ENCODE peak calls at places on chromosomes 12 and 14, in seven cellular contexts. One of them, this sample, is unnamed.

GRCh38 chr12:105922670-105923102 is 216.1 kb downstream of the NUAK1 start:
- DNase-seq in trophoblast cell: no peak
- DNase-seq in IMR-90: peak
- DNase-seq in mesendoderm: no peak
- DNase-seq in neuronal stem cell: no peak
- DNase-seq in H1: no peak
- DNase-seq in mesenchymal stem cell: peak
- DNase-seq in this sample: no peak

GRCh38 chr12:117188961-117189724 is 1.1 kb downstream of the FBXO21 start:
- DNase-seq in trophoblast cell: peak
- DNase-seq in IMR-90: peak
- DNase-seq in mesendoderm: peak
- DNase-seq in neuronal stem cell: peak
- DNase-seq in H1: no peak
- DNase-seq in mesenchymal stem cell: peak
- DNase-seq in this sample: no peak

GRCh38 chr14:68873379-68873778 is 80.5 kb upstream of the ZFP36L1 start:
- DNase-seq in trophoblast cell: peak
- DNase-seq in IMR-90: no peak
- DNase-seq in mesendoderm: no peak
- DNase-seq in neuronal stem cell: no peak
- DNase-seq in H1: no peak
- DNase-seq in mesenchymal stem cell: no peak
- DNase-seq in this sample: no peak

GRCh38 chr14:43503508-43503907 is 1003.6 kb downstream of the FSCB start:
- DNase-seq in trophoblast cell: no peak
- DNase-seq in IMR-90: no peak
- DNase-seq in mesendoderm: no peak
- DNase-seq in neuronal stem cell: no peak
- DNase-seq in H1: no peak
- DNase-seq in mesenchymal stem cell: peak
- DNase-seq in this sample: no peak

GRCh38 chr14:90491221-90491867 is 94.5 kb downstream of the CALM1 start:
- DNase-seq in trophoblast cell: no peak
- DNase-seq in IMR-90: peak
- DNase-seq in mesendoderm: peak
- DNase-seq in neuronal stem cell: no peak
- DNase-seq in H1: no peak
- DNase-seq in mesenchymal stem cell: no peak
- DNase-seq in this sample: no peak

GRCh38 chr12:117404203-117404853 is 42.9 kb upstream of the NOS1 start:
- DNase-seq in trophoblast cell: peak
- DNase-seq in IMR-90: no peak
- DNase-seq in mesendoderm: no peak
- DNase-seq in neuronal stem cell: no peak
- DNase-seq in H1: no peak
- DNase-seq in mesenchymal stem cell: no peak
- DNase-seq in this sample: no peak

GRCh38 chr12:65615091-65615490 is 209.2 kb upstream of the HMGA2 start:
- DNase-seq in trophoblast cell: no peak
- DNase-seq in IMR-90: peak
- DNase-seq in mesendoderm: no peak
- DNase-seq in neuronal stem cell: no peak
- DNase-seq in H1: no peak
- DNase-seq in mesenchymal stem cell: peak
- DNase-seq in this sample: no peak

GRCh38 chr12:31531908-31532307 is 59.0 kb downstream of the DENND5B start:
- DNase-seq in trophoblast cell: no peak
- DNase-seq in IMR-90: no peak
- DNase-seq in mesendoderm: no peak
- DNase-seq in neuronal stem cell: no peak
- DNase-seq in H1: no peak
- DNase-seq in mesenchymal stem cell: no peak
- DNase-seq in this sample: no peak

GRCh38 chr12:82326905-82327503 is 31.2 kb downstream of the CCDC59 start:
- DNase-seq in trophoblast cell: peak
- DNase-seq in IMR-90: peak
- DNase-seq in mesendoderm: peak
- DNase-seq in neuronal stem cell: no peak
- DNase-seq in H1: no peak
- DNase-seq in mesenchymal stem cell: peak
- DNase-seq in this sample: no peak

GRCh38 chr12:71730936-71731335 is 23.7 kb upstream of the RAB21 start:
- DNase-seq in trophoblast cell: no peak
- DNase-seq in IMR-90: peak
- DNase-seq in mesendoderm: no peak
- DNase-seq in neuronal stem cell: no peak
- DNase-seq in H1: no peak
- DNase-seq in mesenchymal stem cell: no peak
- DNase-seq in this sample: no peak

GRCh38 chr12:31485570-31485969 is 105.4 kb downstream of the DENND5B start:
- DNase-seq in trophoblast cell: peak
- DNase-seq in IMR-90: peak
- DNase-seq in mesendoderm: peak
- DNase-seq in neuronal stem cell: no peak
- DNase-seq in H1: no peak
- DNase-seq in mesenchymal stem cell: no peak
- DNase-seq in this sample: no peak

GRCh38 chr12:86634706-86635410 is 378.7 kb upstream of the MGAT4C start:
- DNase-seq in trophoblast cell: no peak
- DNase-seq in IMR-90: peak
- DNase-seq in mesendoderm: no peak
- DNase-seq in neuronal stem cell: no peak
- DNase-seq in H1: no peak
- DNase-seq in mesenchymal stem cell: peak
- DNase-seq in this sample: no peak

GRCh38 chr12:73892181-73892580 is 645.5 kb upstream of the ATXN7L3B start:
- DNase-seq in trophoblast cell: no peak
- DNase-seq in IMR-90: no peak
- DNase-seq in mesendoderm: no peak
- DNase-seq in neuronal stem cell: no peak
- DNase-seq in H1: no peak
- DNase-seq in mesenchymal stem cell: peak
- DNase-seq in this sample: no peak

GRCh38 chr12:9049520-9050133 is 60.3 kb downstream of the KLRG1 start:
- DNase-seq in trophoblast cell: peak
- DNase-seq in IMR-90: peak
- DNase-seq in mesendoderm: peak
- DNase-seq in neuronal stem cell: no peak
- DNase-seq in H1: no peak
- DNase-seq in mesenchymal stem cell: peak
- DNase-seq in this sample: no peak

GRCh38 chr12:64806593-64806992 is 17.9 kb upstream of the TBC1D30 start:
- DNase-seq in trophoblast cell: no peak
- DNase-seq in IMR-90: peak
- DNase-seq in mesendoderm: no peak
- DNase-seq in neuronal stem cell: no peak
- DNase-seq in H1: no peak
- DNase-seq in mesenchymal stem cell: peak
- DNase-seq in this sample: no peak

GRCh38 chr14:72852194-72852593 is 41.7 kb downstream of the DPF3 start:
- DNase-seq in trophoblast cell: no peak
- DNase-seq in IMR-90: no peak
- DNase-seq in mesendoderm: no peak
- DNase-seq in neuronal stem cell: no peak
- DNase-seq in H1: no peak
- DNase-seq in mesenchymal stem cell: no peak
- DNase-seq in this sample: no peak

GRCh38 chr14:40371011-40371410 is 938.8 kb upstream of the FBXO33 start:
- DNase-seq in trophoblast cell: no peak
- DNase-seq in IMR-90: no peak
- DNase-seq in mesendoderm: no peak
- DNase-seq in neuronal stem cell: no peak
- DNase-seq in H1: no peak
- DNase-seq in mesenchymal stem cell: no peak
- DNase-seq in this sample: no peak

GRCh38 chr14:69518341-69519101 is 34.0 kb downstream of the PLEKHD1 start:
- DNase-seq in trophoblast cell: no peak
- DNase-seq in IMR-90: no peak
- DNase-seq in mesendoderm: no peak
- DNase-seq in neuronal stem cell: no peak
- DNase-seq in H1: no peak
- DNase-seq in mesenchymal stem cell: no peak
- DNase-seq in this sample: no peak

GRCh38 chr12:92556141-92556540 is 146.6 kb upstream of the PLEKHG7 start:
- DNase-seq in trophoblast cell: no peak
- DNase-seq in IMR-90: no peak
- DNase-seq in mesendoderm: no peak
- DNase-seq in neuronal stem cell: no peak
- DNase-seq in H1: no peak
- DNase-seq in mesenchymal stem cell: no peak
- DNase-seq in this sample: no peak

GRCh38 chr12:65960820-65961691 is 136.8 kb downstream of the HMGA2 start:
- DNase-seq in trophoblast cell: no peak
- DNase-seq in IMR-90: peak
- DNase-seq in mesendoderm: no peak
- DNase-seq in neuronal stem cell: no peak
- DNase-seq in H1: no peak
- DNase-seq in mesenchymal stem cell: peak
- DNase-seq in this sample: no peak

GRCh38 chr12:74111688-74112360 is 425.8 kb upstream of the ATXN7L3B start:
- DNase-seq in trophoblast cell: peak
- DNase-seq in IMR-90: no peak
- DNase-seq in mesendoderm: peak
- DNase-seq in neuronal stem cell: peak
- DNase-seq in H1: peak
- DNase-seq in mesenchymal stem cell: peak
- DNase-seq in this sample: peak

GRCh38 chr12:111791507-111791906 is 24.8 kb downstream of the ALDH2 start:
- DNase-seq in trophoblast cell: no peak
- DNase-seq in IMR-90: no peak
- DNase-seq in mesendoderm: no peak
- DNase-seq in neuronal stem cell: no peak
- DNase-seq in H1: no peak
- DNase-seq in mesenchymal stem cell: no peak
- DNase-seq in this sample: no peak

GRCh38 chr12:88571543-88571942 is 8.7 kb downstream of the KITLG start:
- DNase-seq in trophoblast cell: no peak
- DNase-seq in IMR-90: no peak
- DNase-seq in mesendoderm: no peak
- DNase-seq in neuronal stem cell: no peak
- DNase-seq in H1: no peak
- DNase-seq in mesenchymal stem cell: no peak
- DNase-seq in this sample: no peak

GRCh38 chr14:34718750-34719304 is 4.4 kb upstream of the CFL2 start:
- DNase-seq in trophoblast cell: no peak
- DNase-seq in IMR-90: peak
- DNase-seq in mesendoderm: peak
- DNase-seq in neuronal stem cell: no peak
- DNase-seq in H1: no peak
- DNase-seq in mesenchymal stem cell: peak
- DNase-seq in this sample: no peak
- H2BK5ac ChIP-seq in trophoblast cell: no peak
- H2BK5ac ChIP-seq in IMR-90: peak
- H2BK5ac ChIP-seq in mesendoderm: no peak
- H2BK5ac ChIP-seq in neuronal stem cell: no peak
- H2BK5ac ChIP-seq in H1: no peak
- H2BK5ac ChIP-seq in mesenchymal stem cell: no peak
- H2BK5ac ChIP-seq in this sample: no peak

GRCh38 chr12:13069380-13069779 is 25.2 kb downstream of the FAM234B start:
- DNase-seq in trophoblast cell: no peak
- DNase-seq in IMR-90: no peak
- DNase-seq in mesendoderm: no peak
- DNase-seq in neuronal stem cell: no peak
- DNase-seq in H1: no peak
- DNase-seq in mesenchymal stem cell: no peak
- DNase-seq in this sample: no peak

GRCh38 chr12:13066459-13066858 is 22.3 kb downstream of the FAM234B start:
- DNase-seq in trophoblast cell: no peak
- DNase-seq in IMR-90: no peak
- DNase-seq in mesendoderm: no peak
- DNase-seq in neuronal stem cell: no peak
- DNase-seq in H1: no peak
- DNase-seq in mesenchymal stem cell: no peak
- DNase-seq in this sample: no peak

GRCh38 chr12:13071305-13072280 is 27.4 kb downstream of the FAM234B start:
- DNase-seq in trophoblast cell: no peak
- DNase-seq in IMR-90: no peak
- DNase-seq in mesendoderm: no peak
- DNase-seq in neuronal stem cell: no peak
- DNase-seq in H1: no peak
- DNase-seq in mesenchymal stem cell: no peak
- DNase-seq in this sample: no peak

GRCh38 chr12:13062669-13063068 is 18.5 kb downstream of the FAM234B start:
- DNase-seq in trophoblast cell: no peak
- DNase-seq in IMR-90: no peak
- DNase-seq in mesendoderm: no peak
- DNase-seq in neuronal stem cell: no peak
- DNase-seq in H1: no peak
- DNase-seq in mesenchymal stem cell: no peak
- DNase-seq in this sample: no peak

DNA sequence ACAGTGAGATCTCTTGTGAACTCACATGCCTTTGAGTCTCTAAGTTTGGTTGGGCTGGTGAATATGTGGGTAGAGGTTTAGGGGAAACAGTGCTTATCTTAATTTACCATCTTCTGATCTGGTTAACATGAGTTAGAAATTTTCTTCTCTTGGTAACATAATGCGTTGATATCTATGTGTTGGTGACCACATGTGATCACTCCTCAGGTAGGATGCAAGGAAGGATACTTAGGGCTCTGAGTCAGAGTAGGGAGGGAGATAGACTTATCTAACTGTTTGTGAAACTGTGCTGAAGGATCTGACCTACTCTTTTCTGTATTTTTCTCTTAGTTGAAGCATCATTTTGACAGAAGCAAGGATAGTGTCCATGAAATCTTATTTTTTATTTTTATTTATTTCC is 23.1 kb downstream of the FAM234B start:
- DNase-seq in trophoblast cell: no peak
- DNase-seq in IMR-90: no peak
- DNase-seq in mesendoderm: no peak
- DNase-seq in neuronal stem cell: no peak
- DNase-seq in H1: no peak
- DNase-seq in mesenchymal stem cell: no peak
- DNase-seq in this sample: no peak
- H2BK5ac ChIP-seq in trophoblast cell: no peak
- H2BK5ac ChIP-seq in IMR-90: no peak
- H2BK5ac ChIP-seq in mesendoderm: no peak
- H2BK5ac ChIP-seq in neuronal stem cell: no peak
- H2BK5ac ChIP-seq in H1: no peak
- H2BK5ac ChIP-seq in mesenchymal stem cell: no peak
- H2BK5ac ChIP-seq in this sample: no peak

DNA sequence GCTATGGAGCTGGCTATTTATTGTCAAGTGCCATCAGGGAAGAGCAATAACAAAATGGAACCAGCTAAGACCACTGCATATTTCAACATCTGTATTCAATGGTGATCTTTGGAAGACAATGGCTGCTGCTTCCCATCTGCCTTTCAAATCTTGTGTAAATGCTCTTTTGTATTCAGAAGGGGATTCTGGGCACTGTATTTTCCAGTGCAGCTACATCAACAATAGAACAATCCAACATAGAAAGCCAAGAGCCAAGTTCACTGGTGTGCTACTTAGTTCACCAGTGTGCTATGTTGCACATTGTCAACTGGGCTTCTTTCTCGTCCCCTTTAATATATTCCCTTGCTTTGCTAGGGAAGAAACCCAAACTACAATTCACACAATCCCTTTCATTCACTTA is 128.8 kb upstream of the OR4E1 start:
- DNase-seq in trophoblast cell: no peak
- DNase-seq in IMR-90: no peak
- DNase-seq in mesendoderm: peak
- DNase-seq in neuronal stem cell: no peak
- DNase-seq in H1: no peak
- DNase-seq in mesenchymal stem cell: no peak
- DNase-seq in this sample: no peak
- H2BK5ac ChIP-seq in trophoblast cell: no peak
- H2BK5ac ChIP-seq in IMR-90: no peak
- H2BK5ac ChIP-seq in mesendoderm: no peak
- H2BK5ac ChIP-seq in neuronal stem cell: no peak
- H2BK5ac ChIP-seq in H1: no peak
- H2BK5ac ChIP-seq in mesenchymal stem cell: no peak
- H2BK5ac ChIP-seq in this sample: no peak

GRCh38 chr12:5716221-5716620 is 228.8 kb downstream of the ANO2 start:
- DNase-seq in trophoblast cell: no peak
- DNase-seq in IMR-90: peak
- DNase-seq in mesendoderm: no peak
- DNase-seq in neuronal stem cell: no peak
- DNase-seq in H1: no peak
- DNase-seq in mesenchymal stem cell: peak
- DNase-seq in this sample: peak
- H2BK5ac ChIP-seq in trophoblast cell: no peak
- H2BK5ac ChIP-seq in IMR-90: no peak
- H2BK5ac ChIP-seq in mesendoderm: no peak
- H2BK5ac ChIP-seq in neuronal stem cell: no peak
- H2BK5ac ChIP-seq in H1: no peak
- H2BK5ac ChIP-seq in mesenchymal stem cell: no peak
- H2BK5ac ChIP-seq in this sample: no peak